ENCODE peak calls at places on chromosomes 11 and 22, in six cellular contexts. One of them, this sample, is unnamed.

GRCh38 chr11:64230985-64231365 is 627 bp downstream of the DNAJC4 start:
- DNase-seq in H1: no peak
- DNase-seq in mesenchymal stem cell: no peak
- DNase-seq in IMR-90: no peak
- DNase-seq in H9: no peak
- DNase-seq in neuronal stem cell: no peak
- DNase-seq in this sample: no peak

GRCh38 chr11:3929689-3930088 is 74.2 kb downstream of the STIM1 start:
- DNase-seq in neuronal stem cell: no peak
- DNase-seq in mesenchymal stem cell: peak; percentile 67
- DNase-seq in H1: no peak
- DNase-seq in IMR-90: no peak
- DNase-seq in H9: no peak
- DNase-seq in this sample: no peak

GRCh38 chr11:70587095-70587389 is 188.7 kb downstream of the CTTN start:
- DNase-seq in H9: no peak
- DNase-seq in neuronal stem cell: no peak
- DNase-seq in H1: no peak
- DNase-seq in mesenchymal stem cell: peak; percentile 64
- DNase-seq in IMR-90: peak; percentile 8
- DNase-seq in this sample: peak; percentile 59

GRCh38 chr11:101128571-101129202 is 926 bp downstream of the PGR start:
- DNase-seq in H1: no peak
- DNase-seq in H9: peak; percentile 43
- DNase-seq in IMR-90: no peak
- DNase-seq in neuronal stem cell: peak; percentile 3
- DNase-seq in mesenchymal stem cell: peak; percentile 4
- DNase-seq in this sample: no peak

GRCh38 chr11:122678406-122678805 is 22.9 kb downstream of the UBASH3B start:
- DNase-seq in H1: no peak
- DNase-seq in neuronal stem cell: no peak
- DNase-seq in IMR-90: no peak
- DNase-seq in mesenchymal stem cell: no peak
- DNase-seq in H9: no peak
- DNase-seq in this sample: peak; percentile 81

GRCh38 chr11:13486926-13487660 is 8.7 kb downstream of the PTH start:
- DNase-seq in H1: no peak
- DNase-seq in neuronal stem cell: peak; percentile 49
- DNase-seq in IMR-90: no peak
- DNase-seq in mesenchymal stem cell: peak; percentile 41
- DNase-seq in H9: peak; percentile 93
- DNase-seq in this sample: peak; percentile 71

GRCh38 chr11:130874955-130875531 is 41.2 kb downstream of the SNX19 start:
- DNase-seq in IMR-90: no peak
- DNase-seq in mesenchymal stem cell: no peak
- DNase-seq in neuronal stem cell: no peak
- DNase-seq in H1: no peak
- DNase-seq in H9: no peak
- DNase-seq in this sample: no peak

GRCh38 chr11:44316388-44317240 is 6.7 kb upstream of the ALX4 start:
- DNase-seq in H9: no peak
- DNase-seq in H1: no peak
- DNase-seq in IMR-90: no peak
- DNase-seq in mesenchymal stem cell: no peak
- DNase-seq in neuronal stem cell: no peak
- DNase-seq in this sample: no peak

GRCh38 chr11:22130462-22131053 is 62.3 kb upstream of the ANO5 start:
- DNase-seq in H9: no peak
- DNase-seq in H1: no peak
- DNase-seq in neuronal stem cell: peak; percentile 14
- DNase-seq in mesenchymal stem cell: no peak
- DNase-seq in IMR-90: no peak
- DNase-seq in this sample: no peak

GRCh38 chr11:35791088-35791958 is 128.7 kb downstream of the TRIM44 start:
- DNase-seq in H9: no peak
- DNase-seq in IMR-90: peak; percentile 43
- DNase-seq in neuronal stem cell: no peak
- DNase-seq in H1: no peak
- DNase-seq in mesenchymal stem cell: no peak
- DNase-seq in this sample: no peak

GRCh38 chr11:69801513-69802335 is 17.5 kb downstream of the FGF3 start:
- DNase-seq in neuronal stem cell: peak; percentile 47
- DNase-seq in IMR-90: no peak
- DNase-seq in H1: peak; percentile 59
- DNase-seq in H9: peak; percentile 88
- DNase-seq in mesenchymal stem cell: peak; percentile 11
- DNase-seq in this sample: peak; percentile 74

DNA sequence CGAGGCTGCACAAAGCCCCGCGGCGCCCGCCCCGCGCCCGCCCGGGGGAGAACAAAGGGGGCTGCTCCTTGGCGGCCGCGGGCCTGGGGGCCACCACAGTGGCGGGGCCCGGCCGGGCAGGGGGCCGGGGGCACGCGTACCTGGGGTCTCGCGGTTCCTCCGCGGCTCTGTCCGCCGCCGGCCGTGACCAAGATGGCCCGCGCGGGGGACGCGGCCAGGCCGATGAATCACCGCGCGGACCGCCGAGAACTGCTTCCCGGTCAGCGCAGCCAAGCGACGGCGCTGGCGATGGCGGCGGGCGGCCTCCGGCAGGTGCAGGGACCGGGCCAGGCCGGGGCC is at the start of gene RTL6:
- DNase-seq in mesenchymal stem cell: no peak
- DNase-seq in IMR-90: peak; percentile 67
- DNase-seq in neuronal stem cell: no peak
- DNase-seq in H1: no peak
- DNase-seq in H9: no peak
- DNase-seq in this sample: no peak
- H2BK120ac ChIP-seq in mesenchymal stem cell: peak within 1 kb of the TSS; percentile 29
- H2BK120ac ChIP-seq in IMR-90: peak within 1 kb of the TSS; percentile 57
- H2BK120ac ChIP-seq in neuronal stem cell: peak within 1 kb of the TSS; percentile 94
- H2BK120ac ChIP-seq in H1: no peak within 1 kb of the TSS
- H2BK120ac ChIP-seq in H9: no peak within 1 kb of the TSS
- H2BK120ac ChIP-seq in this sample: peak within 1 kb of the TSS; percentile 38

DNA sequence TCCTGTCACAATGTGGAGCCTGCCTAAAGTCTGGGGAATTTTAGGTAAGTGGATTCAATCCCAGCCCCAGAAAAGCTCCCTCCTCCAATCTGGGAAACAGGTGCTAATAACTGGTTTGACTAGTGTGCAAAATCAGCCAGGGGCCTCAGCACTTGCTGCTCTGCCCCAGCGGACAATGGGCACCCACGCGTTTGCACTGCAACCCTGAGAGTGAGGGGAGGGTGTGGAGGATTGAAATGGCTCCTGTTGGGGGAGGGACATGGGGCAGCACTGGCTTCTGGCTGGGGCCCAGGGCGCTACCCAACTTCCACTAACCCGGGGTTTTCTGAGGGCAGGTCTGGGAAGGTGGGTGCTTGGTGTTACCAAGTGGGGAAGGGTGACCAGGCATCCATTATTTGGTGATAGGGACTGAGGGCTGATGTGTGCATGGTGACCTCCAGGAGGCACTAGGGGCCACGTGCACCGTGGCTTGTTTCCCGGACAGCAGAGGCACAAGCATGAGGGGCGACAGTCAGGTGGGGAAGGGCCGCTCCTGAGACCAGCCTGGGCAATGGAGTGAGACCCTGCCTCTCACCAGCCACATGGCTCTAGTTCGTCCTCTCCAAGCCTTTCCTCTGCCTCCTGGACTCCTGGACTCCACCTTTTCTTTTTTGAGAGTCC is 4.3 kb upstream of the PNPLA5 start:
- DNase-seq in IMR-90: no peak
- DNase-seq in H1: no peak
- DNase-seq in neuronal stem cell: no peak
- DNase-seq in H9: peak; percentile 60
- DNase-seq in mesenchymal stem cell: no peak
- DNase-seq in this sample: no peak
- H3K14ac ChIP-seq in IMR-90: no peak overlapping the region
- H3K14ac ChIP-seq in H1: no peak overlapping the region
- H3K14ac ChIP-seq in neuronal stem cell: no peak overlapping the region
- H3K14ac ChIP-seq in H9: no peak overlapping the region
- H3K14ac ChIP-seq in mesenchymal stem cell: no peak overlapping the region
- H3K14ac ChIP-seq in this sample: no peak overlapping the region

GRCh38 chr11:71934213-71934612 is 5.4 kb downstream of the RNF121 start:
- DNase-seq in H1: no peak
- DNase-seq in IMR-90: no peak
- DNase-seq in H9: no peak
- DNase-seq in neuronal stem cell: no peak
- DNase-seq in mesenchymal stem cell: no peak
- DNase-seq in this sample: no peak
- H2BK5ac ChIP-seq in H1: no peak overlapping the region
- H2BK5ac ChIP-seq in IMR-90: no peak overlapping the region
- H2BK5ac ChIP-seq in H9: no peak overlapping the region
- H2BK5ac ChIP-seq in neuronal stem cell: no peak overlapping the region
- H2BK5ac ChIP-seq in mesenchymal stem cell: no peak overlapping the region
- H2BK5ac ChIP-seq in this sample: no peak overlapping the region

DNA sequence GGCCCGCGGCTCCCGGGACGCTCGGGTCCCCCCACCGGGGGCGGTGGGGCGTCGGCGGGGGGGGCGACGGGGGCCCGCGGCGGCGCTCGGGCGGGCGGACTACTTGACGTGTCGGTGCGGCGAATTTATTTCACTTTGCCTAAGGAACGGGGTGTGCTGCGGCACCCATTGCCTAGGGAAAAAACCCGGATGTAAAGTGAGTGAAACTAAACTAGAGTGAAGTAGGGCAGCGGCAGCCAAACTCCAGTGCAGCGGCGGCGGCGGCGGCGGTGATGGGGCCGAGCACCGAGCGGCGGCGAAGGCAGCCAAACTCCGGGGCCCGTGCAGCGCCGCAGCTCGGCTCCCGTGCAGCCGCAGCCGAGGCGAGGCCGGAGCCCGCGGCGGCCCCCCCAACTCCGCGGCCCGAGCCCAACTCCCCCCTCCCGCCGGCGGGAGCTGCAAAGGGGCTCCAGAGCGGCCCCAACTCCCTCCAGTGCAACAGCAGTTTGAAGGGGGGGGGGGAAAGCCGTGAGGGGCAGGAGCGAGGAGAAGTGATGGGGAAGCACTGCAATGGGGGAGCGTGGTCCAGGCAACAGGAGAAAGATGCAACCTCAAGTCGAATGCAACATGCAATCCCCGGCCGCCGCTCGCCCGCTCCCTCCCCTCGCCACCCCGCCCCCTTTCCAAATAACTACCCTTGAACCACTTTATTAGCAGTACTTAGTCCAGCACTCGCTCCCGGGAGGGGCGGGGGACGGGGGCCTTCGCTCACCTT is 647 bp upstream of the PHF21A start:
- DNase-seq in IMR-90: peak; percentile 95
- DNase-seq in H1: no peak
- DNase-seq in mesenchymal stem cell: peak; percentile 96
- DNase-seq in neuronal stem cell: peak; percentile 84
- DNase-seq in H9: peak; percentile 80
- DNase-seq in this sample: peak; percentile 79
- H2BK120ac ChIP-seq in IMR-90: peak overlapping the region; percentile 28
- H2BK120ac ChIP-seq in H1: no peak overlapping the region
- H2BK120ac ChIP-seq in mesenchymal stem cell: peak overlapping the region; percentile 61
- H2BK120ac ChIP-seq in neuronal stem cell: no peak overlapping the region
- H2BK120ac ChIP-seq in H9: peak overlapping the region; percentile 51
- H2BK120ac ChIP-seq in this sample: peak overlapping the region; percentile 62

GRCh38 chr22:19490628-19491230 is 11.0 kb downstream of the CDC45 start:
- DNase-seq in H9: no peak
- DNase-seq in IMR-90: no peak
- DNase-seq in mesenchymal stem cell: no peak
- DNase-seq in H1: no peak
- DNase-seq in neuronal stem cell: no peak
- DNase-seq in this sample: no peak
- H3K14ac ChIP-seq in H9: no peak overlapping the region
- H3K14ac ChIP-seq in IMR-90: no peak overlapping the region
- H3K14ac ChIP-seq in mesenchymal stem cell: no peak overlapping the region
- H3K14ac ChIP-seq in H1: no peak overlapping the region
- H3K14ac ChIP-seq in neuronal stem cell: no peak overlapping the region
- H3K14ac ChIP-seq in this sample: no peak overlapping the region